ENCODE peak calls at places on chromosomes 1 and 21, in five cellular contexts. N, E, W, G and S are unnamed samples.

GRCh38 chr1:116375165-116375883 is 2.3 kb downstream of the ATP1A1 start:
- DNase-seq in E (no peak), N (no peak), W (no peak), G (no peak), S (no peak)

GRCh38 chr1:197130677-197131304 is 15.7 kb downstream of the ASPM start:
- DNase-seq in W (no peak), N (no peak), E (no peak), G (no peak), S (no peak)

GRCh38 chr1:232942413-232943294 is 7.8 kb upstream of the NTPCR start:
- DNase-seq in G (no peak), W (no peak), N (no peak), E (no peak), S (no peak)

GRCh38 chr1:93109578-93109977 is 30.5 kb downstream of the MTF2 start:
- DNase-seq in N (no peak), G (no peak), W (no peak), E (no peak), S (no peak)

GRCh38 chr21:38175321-38175720 is 81.5 kb upstream of the KCNJ15 start:
- DNase-seq in G (no peak), W (no peak), N (no peak), E (no peak), S (no peak)

GRCh38 chr1:73674945-73675561 is 522.9 kb downstream of the LRRIQ3 start:
- DNase-seq in G (no peak), N (no peak), W (no peak), E (no peak), S (peak)

GRCh38 chr1:16076871-16077250 is 3.4 kb upstream of the FAM131C start:
- DNase-seq in E (no peak), N (no peak), G (no peak), W (peak), S (peak)

GRCh38 chr1:242002072-242002471 is 3.2 kb upstream of the MAP1LC3C start:
- DNase-seq in W (no peak), E (no peak), G (no peak), N (no peak), S (no peak)

GRCh38 chr1:18661404-18662285 is 31.0 kb downstream of the PAX7 start:
- DNase-seq in N (no peak), E (no peak), W (no peak), G (no peak), S (no peak)

GRCh38 chr1:156282143-156282478 is 514 bp downstream of the SMG5 start:
- DNase-seq in G (no peak), N (no peak), E (no peak), W (no peak), S (no peak)

GRCh38 chr1:157968503-157968902 is 24.9 kb upstream of the KIRREL1 start:
- DNase-seq in E (no peak), N (no peak), G (no peak), W (no peak), S (peak)

GRCh38 chr1:84259376-84259775 is 42.1 kb upstream of the SAMD13 start:
- DNase-seq in E (no peak), W (no peak), G (no peak), N (no peak), S (no peak)

GRCh38 chr1:26733982-26734381 is 38.2 kb downstream of the ARID1A start:
- DNase-seq in N (no peak), E (no peak), W (no peak), G (no peak), S (peak)

GRCh38 chr1:11046625-11047365 is at the start of gene MASP2:
- DNase-seq in W (no peak), G (no peak), N (no peak), E (no peak), S (no peak)

GRCh38 chr1:58879464-58879863 is 95.6 kb upstream of the JUN start:
- DNase-seq in W (no peak), N (no peak), G (no peak), E (no peak), S (no peak)

GRCh38 chr1:233326995-233327937 is at the start of gene MAP3K21:
- DNase-seq in W (no peak), E (peak), N (peak), G (peak), S (peak)

GRCh38 chr1:200899451-200899915 is 4.8 kb downstream of the INAVA start:
- DNase-seq in N (no peak), E (no peak), W (no peak), G (no peak), S (no peak)

GRCh38 chr21:23695449-23695848 is 1911.8 kb downstream of the MRPL39 start:
- DNase-seq in W (no peak), E (no peak), N (no peak), G (no peak), S (no peak)

GRCh38 chr1:29793101-29793546 is 556.8 kb downstream of the PTPRU start:
- DNase-seq in E (peak), W (peak), G (peak), N (peak), S (peak)

GRCh38 chr1:180270767-180271639 is 40.9 kb downstream of the LHX4 start:
- DNase-seq in G (no peak), E (no peak), N (peak), W (no peak), S (peak)

GRCh38 chr1:183739640-183740385 is 65.1 kb upstream of the RGL1 start:
- DNase-seq in N (no peak), W (no peak), G (no peak), E (no peak), S (no peak)

GRCh38 chr1:159077657-159077961 is 1.0 kb upstream of the AIM2 start:
- DNase-seq in G (no peak), E (no peak), W (no peak), N (no peak), S (no peak)

GRCh38 chr1:166185526-166185925 is 18.7 kb upstream of the FAM78B start:
- DNase-seq in N (no peak), W (no peak), G (no peak), E (no peak), S (no peak)

GRCh38 chr1:207035877-207036558 is 3.5 kb upstream of the C1orf116 start:
- DNase-seq in W (no peak), G (no peak), E (no peak), N (no peak), S (peak)

GRCh38 chr1:222009105-222009730 is 267.3 kb upstream of the DUSP10 start:
- DNase-seq in E (no peak), N (no peak), G (no peak), W (no peak), S (no peak)

GRCh38 chr1:209890606-209891330 is 47.2 kb upstream of the SYT14 start:
- DNase-seq in G (no peak), W (no peak), E (no peak), N (no peak), S (no peak)

GRCh38 chr1:36467708-36468455 is 3.7 kb upstream of the MRPS15 start:
- DNase-seq in G (no peak), E (no peak), W (no peak), N (no peak), S (no peak)

GRCh38 chr1:9589144-9589718 is 520 bp downstream of the TMEM201 start:
- DNase-seq in W (no peak), E (peak), N (peak), G (no peak), S (no peak)

GRCh38 chr1:159960721-159961381 is 6.8 kb upstream of the SLAMF9 start:
- DNase-seq in N (no peak), E (no peak), G (no peak), W (peak), S (peak)

GRCh38 chr1:91730781-91731732 is 154.9 kb downstream of the TGFBR3 start:
- DNase-seq in N (no peak), G (peak), W (no peak), E (no peak), S (peak)

GRCh38 chr21:14763695-14764064 is 217.6 kb upstream of the SAMSN1 start:
- DNase-seq in G (no peak), N (no peak), E (no peak), W (no peak), S (no peak)